ENCODE peak calls at places on chromosomes 5 and 9, in five cellular contexts. C, U, H, N and D are unnamed samples.

GRCh38 chr5:84384604-84385575 is at the start of gene EDIL3:
- DNase-seq in U (peak; percentile 82), H (peak; percentile 71), N (peak; percentile 72), C (peak; percentile 35), D (peak; percentile 91)

GRCh38 chr5:56481147-56481997 is 248.2 kb upstream of the ANKRD55 start:
- DNase-seq in U (peak; percentile 65), N (peak; percentile 56), H (peak; percentile 55), C (peak; percentile 59), D (peak; percentile 59)

GRCh38 chr5:109852371-109853160 is 162.8 kb downstream of the MAN2A1 start:
- DNase-seq in H (no peak), C (no peak), N (no peak), U (no peak), D (no peak)

GRCh38 chr5:17216974-17217325 is 481 bp upstream of the BASP1 start:
- DNase-seq in H (peak; percentile 59), N (peak; percentile 81), U (peak; percentile 74), C (no peak), D (peak; percentile 86)

GRCh38 chr5:55509097-55509496 is 25.7 kb downstream of the PLPP1 start:
- DNase-seq in N (no peak), U (no peak), C (no peak), H (no peak), D (no peak)

GRCh38 chr5:176559683-176560082 is 10.5 kb downstream of the CDHR2 start:
- DNase-seq in H (no peak), U (peak; percentile 65), C (peak; percentile 34), N (no peak), D (peak; percentile 13)

GRCh38 chr5:113085084-113085414 is 108.5 kb downstream of the DCP2 start:
- DNase-seq in N (no peak), H (no peak), U (no peak), C (no peak), D (no peak)

GRCh38 chr9:115651456-115651855 is 502.1 kb upstream of the PAPPA start:
- DNase-seq in C (no peak), U (no peak), H (no peak), N (no peak), D (no peak)

GRCh38 chr5:34603378-34603777 is 52.8 kb upstream of the RAI14 start:
- DNase-seq in U (no peak), H (no peak), C (no peak), N (no peak), D (no peak)

GRCh38 chr5:56900395-56900794 is 9.0 kb upstream of the SETD9 start:
- DNase-seq in N (no peak), H (no peak), C (no peak), U (no peak), D (no peak)

GRCh38 chr5:170277953-170278352 is 19.6 kb downstream of the LCP2 start:
- DNase-seq in U (peak; percentile 61), C (peak; percentile 78), N (no peak), H (peak; percentile 62), D (no peak)

GRCh38 chr9:117188394-117188793 is 226.5 kb downstream of the ASTN2 start:
- DNase-seq in N (no peak), U (no peak), C (no peak), H (no peak), D (no peak)

GRCh38 chr9:93052791-93053540 is 5.5 kb upstream of the SUSD3 start:
- DNase-seq in N (no peak), H (peak; percentile 73), U (peak; percentile 74), C (no peak), D (peak; percentile 38)

GRCh38 chr5:179873176-179873575 is 14.6 kb upstream of the MRNIP start:
- DNase-seq in N (no peak), C (no peak), H (no peak), U (no peak), D (no peak)

GRCh38 chr9:96522371-96522770 is 72.4 kb downstream of the HABP4 start:
- DNase-seq in N (no peak), U (no peak), H (no peak), C (no peak), D (no peak)

GRCh38 chr9:94100152-94100879 is 16.1 kb downstream of the PTPDC1 start:
- DNase-seq in H (no peak), U (no peak), C (no peak), N (no peak), D (no peak)

GRCh38 chr9:131138676-131139075 is 13.3 kb downstream of the NUP214 start:
- DNase-seq in N (no peak), H (no peak), C (no peak), U (no peak), D (no peak)

GRCh38 chr9:131145245-131145644 is 19.9 kb downstream of the NUP214 start:
- DNase-seq in H (no peak), C (no peak), U (no peak), N (no peak), D (no peak)

GRCh38 chr9:131142160-131142559 is 16.8 kb downstream of the NUP214 start:
- DNase-seq in U (no peak), C (no peak), H (no peak), N (no peak), D (no peak)

GRCh38 chr9:131140112-131140511 is 14.7 kb downstream of the NUP214 start:
- DNase-seq in U (no peak), H (no peak), C (no peak), N (no peak), D (no peak)

GRCh38 chr9:131140550-131140949 is 15.2 kb downstream of the NUP214 start:
- DNase-seq in U (no peak), N (no peak), C (no peak), H (no peak), D (no peak)
- H3K4me2 ChIP-seq in U (no peak overlapping the region), N (no peak overlapping the region), C (no peak overlapping the region), H (no peak overlapping the region), D (no peak overlapping the region)

GRCh38 chr5:168790691-168791230 is 211.6 kb upstream of the PANK3 start:
- DNase-seq in N (peak; percentile 44), H (no peak), U (no peak), C (no peak), D (peak; percentile 64)

GRCh38 chr5:168795943-168796342 is 216.8 kb upstream of the PANK3 start:
- DNase-seq in C (no peak), U (no peak), H (no peak), N (no peak), D (no peak)

GRCh38 chr5:168790037-168790635 is 211.0 kb upstream of the PANK3 start:
- DNase-seq in U (no peak), N (no peak), H (no peak), C (no peak), D (no peak)

GRCh38 chr5:168793844-168794837 is 215.0 kb upstream of the PANK3 start:
- DNase-seq in H (no peak), C (no peak), U (no peak), N (peak; percentile 55), D (no peak)

GRCh38 chr5:168792678-168793077 is 213.5 kb upstream of the PANK3 start:
- DNase-seq in U (no peak), H (no peak), C (no peak), N (no peak), D (no peak)
- H3K27me3 ChIP-seq in U (no peaks in the 10 kb centered on the region), H (no peaks in the 10 kb centered on the region), C (no peaks in the 10 kb centered on the region), N (no peaks in the 10 kb centered on the region), D (no peaks in the 10 kb centered on the region)

DNA sequence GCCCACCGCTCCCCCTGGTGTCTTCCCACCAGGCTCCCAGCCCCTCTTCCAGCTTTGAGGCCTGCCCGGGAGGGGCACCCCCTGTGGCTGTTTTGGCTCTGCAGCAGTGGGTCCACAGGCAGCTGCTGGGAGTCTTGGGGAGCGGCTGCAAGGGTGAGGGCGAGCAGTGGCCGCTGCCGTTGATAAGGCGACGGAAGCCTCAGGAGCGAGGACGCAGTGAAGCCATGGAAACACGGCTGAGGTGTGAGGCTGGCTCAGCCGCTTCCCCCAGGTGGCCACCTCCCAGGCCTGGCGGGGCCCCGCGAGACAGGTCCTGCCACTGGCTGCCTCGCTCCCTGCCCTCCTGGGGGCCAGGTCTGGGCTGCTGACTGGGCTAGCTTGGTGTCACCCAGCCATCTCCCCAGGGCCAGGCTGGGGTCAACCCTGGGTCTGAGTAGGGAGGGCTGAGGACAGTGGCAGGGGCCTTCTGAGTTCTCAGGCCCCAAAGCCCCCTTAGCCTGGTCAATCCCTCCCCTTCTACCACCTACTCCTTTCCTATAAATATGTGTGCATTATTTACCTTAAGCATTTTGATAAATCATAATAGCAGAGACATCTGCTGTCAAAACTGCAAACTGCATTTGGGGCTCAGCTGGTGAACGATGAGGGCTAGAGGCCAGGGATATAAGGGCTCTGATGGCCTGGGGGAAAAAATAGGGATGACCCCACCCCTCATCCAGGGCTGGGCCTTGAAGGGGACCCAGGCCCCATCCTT is 41.7 kb downstream of the CXXC5 start:
- DNase-seq in U (peak; percentile 72), H (peak; percentile 67), C (peak; percentile 39), N (peak; percentile 66), D (no peak)
- H3K27ac ChIP-seq in U (no peak overlapping the region), H (no peak overlapping the region), C (no peak overlapping the region), N (peak overlapping the region; percentile 62), D (no peak overlapping the region)

GRCh38 chr9:87884578-87885459 is 2.1 kb downstream of the SPATA31E1 start:
- DNase-seq in H (no peak), N (no peak), U (no peak), C (no peak), D (no peak)
- H3K4me2 ChIP-seq in H (no peak overlapping the region), N (no peak overlapping the region), U (no peak overlapping the region), C (no peak overlapping the region), D (no peak overlapping the region)

DNA sequence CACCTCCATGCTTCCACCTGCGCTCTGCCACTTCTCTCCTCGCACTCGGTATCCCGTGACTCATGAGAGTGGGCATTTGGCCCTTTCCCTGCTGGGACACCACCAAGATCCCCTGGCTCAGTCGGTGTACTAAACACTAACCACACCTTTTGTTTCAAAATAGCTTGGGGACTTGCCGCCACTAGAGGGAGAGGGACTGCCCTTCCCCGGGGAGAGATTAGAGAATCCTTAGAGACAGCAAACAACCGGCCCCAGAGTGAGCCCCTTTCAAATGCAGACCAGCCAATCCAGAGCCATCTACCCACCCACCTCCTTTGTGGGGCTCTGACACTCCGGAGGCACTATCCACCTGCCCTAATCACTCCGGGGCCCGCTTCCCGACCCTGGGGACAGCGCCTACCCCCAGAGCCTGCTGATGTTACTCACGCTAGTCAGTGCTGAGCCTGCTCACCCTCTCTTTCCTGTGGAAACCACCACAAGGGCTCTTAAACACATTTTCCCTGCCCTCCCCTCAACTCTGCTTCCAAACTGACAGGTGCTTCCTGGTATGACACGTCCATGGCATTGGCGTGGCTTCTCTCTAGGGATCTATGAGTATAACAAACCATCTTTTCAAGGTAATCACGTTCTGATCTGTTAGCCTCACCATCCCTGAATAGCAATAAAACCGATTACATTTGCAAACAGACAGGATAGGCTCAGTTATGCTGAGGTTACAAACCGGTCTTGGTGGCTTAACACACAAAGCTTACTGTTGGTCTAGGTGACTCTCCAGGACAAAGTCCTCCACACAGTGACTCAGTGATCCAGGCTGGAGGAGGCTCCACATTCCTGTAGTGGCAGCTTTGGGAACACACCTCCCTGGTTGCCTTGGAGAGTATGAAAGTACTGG is 180.1 kb upstream of the MVB12B start:
- DNase-seq in H (peak; percentile 92), N (peak; percentile 78), C (no peak), U (peak; percentile 91), D (peak; percentile 87)
- H3K27me3 ChIP-seq in H (peaks cover 7% of the 10 kb centered on the region), N (no peaks in the 10 kb centered on the region), C (peaks cover 4% of the 10 kb centered on the region), U (peaks cover 18% of the 10 kb centered on the region), D (peaks cover 17% of the 10 kb centered on the region)

GRCh38 chr5:103605277-103605676 is 42.7 kb upstream of the NUDT12 start:
- DNase-seq in N (no peak), U (peak; percentile 21), H (no peak), C (no peak), D (no peak)
- H3K27ac ChIP-seq in N (no peak overlapping the region), U (no peak overlapping the region), H (no peak overlapping the region), C (no peak overlapping the region), D (no peak overlapping the region)

GRCh38 chr9:28832168-28832567 is 1258.9 kb upstream of the C9orf72 start:
- DNase-seq in C (no peak), U (no peak), H (no peak), N (no peak), D (no peak)
- H3K4me2 ChIP-seq in C (no peak overlapping the region), U (no peak overlapping the region), H (no peak overlapping the region), N (no peak overlapping the region), D (no peak overlapping the region)